ENCODE peak calls at places on chromosomes 12 and 14, in five cellular contexts. K, A, Y, O and F are unnamed samples.
A peak's percentile ranks its signal among the peaks of the same experiment; 100 is the strongest.

GRCh38 chr14:54344445-54344844 is 52.4 kb upstream of the CDKN3 start:
- DNase-seq in K (peak; percentile 35), O (no peak), Y (no peak), A (no peak), F (no peak)

GRCh38 chr14:101665478-101666078 is 95.9 kb upstream of the PPP2R5C start:
- DNase-seq in Y (peak; percentile 2), K (peak; percentile 28), A (peak; percentile 70), O (no peak), F (no peak)

GRCh38 chr14:23173039-23173438 is 10.4 kb downstream of the SLC7A8 start:
- DNase-seq in A (no peak), Y (no peak), O (no peak), K (no peak), F (no peak)

GRCh38 chr12:93626160-93626559 is 51.0 kb upstream of the CRADD start:
- DNase-seq in A (no peak), K (no peak), Y (no peak), O (no peak), F (no peak)

GRCh38 chr14:83462759-83463158 is 1929.1 kb upstream of the SEL1L start:
- DNase-seq in O (no peak), Y (no peak), A (no peak), K (no peak), F (no peak)

GRCh38 chr12:130339946-130340345 is 2.3 kb downstream of the PIWIL1 start:
- DNase-seq in A (peak; percentile 80), Y (no peak), O (no peak), K (no peak), F (no peak)

GRCh38 chr12:29957835-29958234 is 174.1 kb upstream of the TMTC1 start:
- DNase-seq in Y (no peak), O (no peak), A (no peak), K (no peak), F (no peak)

GRCh38 chr14:88233915-88234314 is 89.2 kb downstream of the KCNK10 start:
- DNase-seq in O (no peak), Y (no peak), A (no peak), K (peak; percentile 20), F (no peak)

GRCh38 chr12:68977335-68977734 is 44.4 kb upstream of the CPM start:
- DNase-seq in Y (no peak), O (no peak), K (no peak), A (no peak), F (no peak)

GRCh38 chr12:58850826-58851225 is 69.5 kb downstream of the LRIG3 start:
- DNase-seq in A (no peak), Y (no peak), K (no peak), O (no peak), F (no peak)

GRCh38 chr12:47763481-47764344 is 5.0 kb upstream of the RAPGEF3 start:
- DNase-seq in K (no peak), Y (no peak), A (peak; percentile 52), O (no peak), F (no peak)

GRCh38 chr14:55103005-55103640 is 25.9 kb upstream of the LGALS3 start:
- DNase-seq in Y (peak; percentile 72), K (no peak), O (peak; percentile 70), A (peak; percentile 95), F (peak; percentile 64)

GRCh38 chr12:123061806-123062205 is 81.3 kb downstream of the ARL6IP4 start:
- DNase-seq in K (no peak), O (no peak), Y (no peak), A (no peak), F (no peak)

GRCh38 chr12:123064356-123064755 is 83.9 kb downstream of the ARL6IP4 start:
- DNase-seq in Y (no peak), A (no peak), K (no peak), O (peak; percentile 81), F (no peak)

GRCh38 chr12:123062682-123063426 is 82.4 kb downstream of the ARL6IP4 start:
- DNase-seq in K (no peak), Y (no peak), O (no peak), A (peak; percentile 59), F (no peak)

GRCh38 chr12:123064885-123065619 is 84.6 kb downstream of the ARL6IP4 start:
- DNase-seq in K (no peak), Y (no peak), O (no peak), A (no peak), F (no peak)

GRCh38 chr12:123063535-123063934 is 83.1 kb downstream of the ARL6IP4 start:
- DNase-seq in A (no peak), K (no peak), Y (no peak), O (no peak), F (no peak)
- TF ChIP-seq CTCF in A (no peak), K (no peak), Y (peak; percentile 55), O (peak; percentile 32), F (no peak)

GRCh38 chr14:95875831-95876768 is 532 bp upstream of the TUNAR start:
- DNase-seq in A (no peak), O (no peak), K (peak; percentile 42), Y (no peak), F (no peak)
- TF ChIP-seq CTCF in A (no peak), O (no peak), K (no peak), Y (no peak), F (no peak)

GRCh38 chr14:81625343-81625742 is 91.7 kb upstream of the SEL1L start:
- DNase-seq in O (no peak), K (peak; percentile 40), A (peak; percentile 10), Y (no peak), F (no peak)
- TF ChIP-seq CTCF in O (peak; percentile 60), K (no peak), A (peak; percentile 42), Y (no peak), F (no peak)

DNA sequence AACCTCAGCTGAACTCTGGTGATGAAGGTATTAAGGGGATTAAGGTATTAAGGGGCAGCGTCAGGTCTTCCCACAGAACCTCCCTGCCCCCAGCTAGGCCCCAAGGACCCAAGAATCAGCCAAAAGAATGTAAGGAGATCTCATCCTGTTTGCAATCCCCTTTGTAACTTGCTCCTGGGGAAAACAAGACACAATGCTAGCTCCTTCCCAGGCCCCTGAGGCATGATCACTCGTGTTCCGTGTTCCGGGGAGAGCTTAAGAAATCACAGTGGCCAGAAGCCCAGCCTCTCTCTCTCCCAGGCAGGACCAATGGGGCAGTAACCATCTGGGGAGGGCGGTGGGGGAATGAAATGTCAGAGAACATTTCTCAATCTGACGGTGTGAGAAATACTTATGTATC is 33.2 kb downstream of the PIGH start:
- DNase-seq in Y (no peak), K (no peak), A (no peak), O (no peak), F (no peak)
- TF ChIP-seq CTCF in Y (no peak), K (no peak), A (no peak), O (no peak), F (no peak)

GRCh38 chr14:75278422-75279152 is at the start of gene FOS:
- DNase-seq in A (peak; percentile 99), K (peak; percentile 99), O (peak; percentile 91), Y (no peak), F (peak; percentile 89)
- TF ChIP-seq CTCF in A (no peak), K (no peak), O (no peak), Y (no peak), F (no peak)

GRCh38 chr12:9605490-9605889 is 2.2 kb downstream of the KLRB1 start:
- DNase-seq in O (no peak), Y (no peak), K (no peak), A (no peak), F (no peak)

GRCh38 chr12:9606247-9606646 is 1.5 kb downstream of the KLRB1 start:
- DNase-seq in A (no peak), K (no peak), O (no peak), Y (no peak), F (no peak)

GRCh38 chr12:9607816-9608215 is at the start of gene KLRB1:
- DNase-seq in Y (no peak), A (no peak), K (no peak), O (no peak), F (no peak)

GRCh38 chr12:9604288-9604687 is 3.4 kb downstream of the KLRB1 start:
- DNase-seq in Y (no peak), K (no peak), O (no peak), A (no peak), F (no peak)

DNA sequence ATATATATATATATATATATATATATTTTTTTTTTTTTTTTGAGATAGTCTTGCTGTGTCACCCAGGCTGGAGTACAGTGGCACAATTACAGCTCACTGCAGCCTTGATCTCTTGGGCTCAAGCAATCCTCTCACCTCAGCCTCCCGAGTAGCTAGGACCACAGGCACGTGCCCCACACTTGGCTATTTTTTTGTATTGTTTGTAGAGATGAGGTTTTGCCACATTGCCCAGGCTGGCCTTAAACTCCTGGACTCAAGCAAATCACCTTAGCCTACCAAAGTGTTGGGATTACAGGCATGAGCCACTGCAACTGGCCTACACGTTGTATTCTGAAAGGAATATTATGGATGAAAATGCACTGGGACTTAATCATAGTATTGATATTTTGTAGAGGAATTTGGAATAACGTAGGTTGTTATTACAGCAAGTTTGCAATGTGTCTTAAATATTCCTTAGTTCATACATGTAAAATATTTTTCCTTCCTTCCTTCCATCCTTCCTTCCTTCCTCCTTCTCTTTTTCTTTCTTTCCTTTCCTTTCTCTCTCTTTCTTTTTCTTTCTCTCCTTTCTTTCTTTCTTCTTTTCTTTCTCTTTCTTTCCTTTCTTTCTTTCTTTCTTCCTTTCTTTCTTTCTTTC is 862 bp downstream of the KLRB1 start:
- DNase-seq in K (no peak), A (no peak), Y (no peak), O (no peak), F (no peak)
- TF ChIP-seq CTCF in K (no peak), A (no peak), Y (no peak), O (no peak), F (no peak)

DNA sequence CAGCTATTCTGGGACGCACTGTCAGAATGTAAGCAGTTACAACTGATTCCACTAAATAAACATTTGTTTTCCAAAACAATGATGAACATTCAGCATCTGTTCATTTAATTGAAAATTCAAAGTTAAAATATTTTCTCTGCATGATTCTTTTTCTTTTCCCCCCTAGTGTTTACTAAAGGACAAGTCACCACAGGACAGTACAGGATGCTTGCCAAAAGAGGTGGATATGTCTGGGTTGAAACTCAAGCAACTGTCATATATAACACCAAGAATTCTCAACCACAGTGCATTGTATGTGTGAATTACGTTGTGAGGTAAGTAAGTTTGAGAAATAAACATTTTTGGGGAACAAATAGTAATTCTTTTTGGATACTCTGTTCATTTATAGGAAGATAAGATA is 28.2 kb upstream of the SNAPC1 start:
- DNase-seq in K (no peak), A (no peak), Y (no peak), O (no peak), F (no peak)
- TF ChIP-seq CTCF in K (no peak), A (no peak), Y (no peak), O (no peak), F (no peak)

GRCh38 chr14:34324363-34324795 is 137.7 kb downstream of the SPTSSA start:
- DNase-seq in O (no peak), Y (peak; percentile 16), A (peak; percentile 50), K (peak; percentile 39), F (no peak)
- TF ChIP-seq CTCF in O (peak; percentile 73), Y (peak; percentile 72), A (peak; percentile 70), K (peak; percentile 32), F (no peak)